ENCODE peak calls at places on chromosomes 12 and 14, in five cellular contexts. One of them, this sample, is unnamed. For H3K36me3 and H3K27me3, the result is how much of the 10 kb centered on the place peaks cover.

GRCh38 chr12:71552728-71553501 is 110.7 kb downstream of the ZFC3H1 start:
- DNase-seq in lower lobe of right lung: no peak
- DNase-seq in BJ: no peak
- DNase-seq in testis: no peak
- DNase-seq in stomach: no peak
- DNase-seq in this sample: no peak

GRCh38 chr14:104697892-104698583 is 8.6 kb downstream of the INF2 start:
- DNase-seq in lower lobe of right lung: peak
- DNase-seq in BJ: no peak
- DNase-seq in testis: peak
- DNase-seq in stomach: no peak
- DNase-seq in this sample: no peak

GRCh38 chr12:71303199-71303598 is 136.4 kb upstream of the LGR5 start:
- DNase-seq in lower lobe of right lung: no peak
- DNase-seq in BJ: no peak
- DNase-seq in testis: no peak
- DNase-seq in stomach: no peak
- DNase-seq in this sample: no peak

GRCh38 chr14:68815288-68816182 is 22.7 kb upstream of the ZFP36L1 start:
- DNase-seq in lower lobe of right lung: no peak
- DNase-seq in BJ: no peak
- DNase-seq in testis: no peak
- DNase-seq in stomach: no peak
- DNase-seq in this sample: peak

GRCh38 chr12:132559652-132560420 is 50.5 kb downstream of the LRCOL1 start:
- DNase-seq in lower lobe of right lung: no peak
- DNase-seq in BJ: no peak
- DNase-seq in testis: peak
- DNase-seq in stomach: peak
- DNase-seq in this sample: peak

GRCh38 chr14:54503476-54503875 is 6.2 kb upstream of the CGRRF1 start:
- DNase-seq in lower lobe of right lung: no peak
- DNase-seq in BJ: no peak
- DNase-seq in testis: peak
- DNase-seq in stomach: no peak
- DNase-seq in this sample: no peak

GRCh38 chr14:58941666-58942065 is 246.8 kb upstream of the DAAM1 start:
- DNase-seq in lower lobe of right lung: no peak
- DNase-seq in BJ: peak
- DNase-seq in testis: no peak
- DNase-seq in stomach: no peak
- DNase-seq in this sample: no peak

GRCh38 chr14:74368026-74368425 is 19.8 kb downstream of the VRTN start:
- DNase-seq in lower lobe of right lung: no peak
- DNase-seq in BJ: no peak
- DNase-seq in testis: no peak
- DNase-seq in stomach: no peak
- DNase-seq in this sample: no peak

GRCh38 chr14:25003537-25003936 is 46.4 kb downstream of the STXBP6 start:
- DNase-seq in lower lobe of right lung: no peak
- DNase-seq in BJ: peak
- DNase-seq in testis: no peak
- DNase-seq in stomach: no peak
- DNase-seq in this sample: no peak

GRCh38 chr12:6956332-6956727 is 5.2 kb downstream of the PTPN6 start:
- DNase-seq in lower lobe of right lung: no peak
- DNase-seq in BJ: no peak
- DNase-seq in testis: no peak
- DNase-seq in stomach: no peak
- DNase-seq in this sample: no peak

GRCh38 chr12:6957151-6957701 is 6.1 kb downstream of the PTPN6 start:
- DNase-seq in lower lobe of right lung: peak
- DNase-seq in BJ: no peak
- DNase-seq in testis: no peak
- DNase-seq in stomach: no peak
- DNase-seq in this sample: no peak

GRCh38 chr12:6959376-6960290 is 8.5 kb downstream of the PTPN6 start:
- DNase-seq in lower lobe of right lung: peak
- DNase-seq in BJ: no peak
- DNase-seq in testis: no peak
- DNase-seq in stomach: no peak
- DNase-seq in this sample: no peak

GRCh38 chr12:6958609-6959375 is 7.6 kb downstream of the PTPN6 start:
- DNase-seq in lower lobe of right lung: peak
- DNase-seq in BJ: no peak
- DNase-seq in testis: no peak
- DNase-seq in stomach: no peak
- DNase-seq in this sample: peak

GRCh38 chr12:6957741-6958608 is 6.8 kb downstream of the PTPN6 start:
- DNase-seq in lower lobe of right lung: peak
- DNase-seq in BJ: no peak
- DNase-seq in testis: no peak
- DNase-seq in stomach: no peak
- DNase-seq in this sample: no peak
- H3K4me3 ChIP-seq in lower lobe of right lung: peak
- H3K4me3 ChIP-seq in BJ: no peak
- H3K4me3 ChIP-seq in testis: no peak
- H3K4me3 ChIP-seq in stomach: no peak
- H3K4me3 ChIP-seq in this sample: no peak

DNA sequence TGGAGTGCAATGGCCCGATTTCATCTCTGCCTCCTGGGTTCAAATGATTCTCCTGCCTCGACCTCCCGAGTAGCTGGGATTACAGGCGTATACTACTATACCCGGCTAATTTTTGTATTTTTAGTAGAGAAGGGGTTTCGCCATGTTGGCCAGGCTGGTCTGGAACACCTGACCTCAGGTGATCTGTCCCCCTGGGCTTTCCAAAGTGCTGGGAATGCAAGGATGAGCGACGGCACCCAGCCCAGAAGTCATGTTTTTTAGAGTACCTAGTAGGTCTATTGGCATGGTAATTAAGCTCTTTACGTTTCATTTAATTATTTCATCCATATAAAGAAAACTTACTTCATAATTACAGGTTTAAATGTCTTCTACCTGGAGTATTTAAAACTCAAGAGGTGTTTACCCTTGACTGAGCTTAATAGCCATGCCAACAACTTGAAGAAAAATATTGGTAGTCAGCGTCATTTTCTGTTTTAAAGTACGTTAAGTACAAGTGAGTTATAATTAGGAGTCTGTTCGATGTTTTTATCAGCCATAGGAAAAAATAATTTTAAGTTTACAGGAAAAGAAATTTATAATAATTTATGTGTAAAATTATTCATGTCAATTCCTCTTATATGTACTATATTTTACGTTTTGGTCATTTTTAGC is 4.0 kb downstream of the TMPO start:
- DNase-seq in lower lobe of right lung: no peak
- DNase-seq in BJ: no peak
- DNase-seq in testis: no peak
- DNase-seq in stomach: no peak
- DNase-seq in this sample: no peak
- H3K36me3 ChIP-seq in lower lobe of right lung: under half
- H3K36me3 ChIP-seq in BJ: under half
- H3K36me3 ChIP-seq in testis: under half
- H3K36me3 ChIP-seq in stomach: under half
- H3K36me3 ChIP-seq in this sample: under half

GRCh38 chr12:107253361-107253760 is 160.0 kb upstream of the CRY1 start:
- DNase-seq in lower lobe of right lung: no peak
- DNase-seq in BJ: no peak
- DNase-seq in testis: no peak
- DNase-seq in stomach: no peak
- DNase-seq in this sample: no peak
- H3K27me3 ChIP-seq in lower lobe of right lung: under half
- H3K27me3 ChIP-seq in BJ: under half
- H3K27me3 ChIP-seq in testis: under half
- H3K27me3 ChIP-seq in stomach: under half
- H3K27me3 ChIP-seq in this sample: under half

GRCh38 chr14:63435838-63436237 is 107.3 kb downstream of the PPP2R5E start:
- DNase-seq in lower lobe of right lung: peak
- DNase-seq in BJ: peak
- DNase-seq in testis: peak
- DNase-seq in stomach: peak
- DNase-seq in this sample: no peak
- H3K4me3 ChIP-seq in lower lobe of right lung: no peak
- H3K4me3 ChIP-seq in BJ: no peak
- H3K4me3 ChIP-seq in testis: no peak
- H3K4me3 ChIP-seq in stomach: no peak
- H3K4me3 ChIP-seq in this sample: no peak

DNA sequence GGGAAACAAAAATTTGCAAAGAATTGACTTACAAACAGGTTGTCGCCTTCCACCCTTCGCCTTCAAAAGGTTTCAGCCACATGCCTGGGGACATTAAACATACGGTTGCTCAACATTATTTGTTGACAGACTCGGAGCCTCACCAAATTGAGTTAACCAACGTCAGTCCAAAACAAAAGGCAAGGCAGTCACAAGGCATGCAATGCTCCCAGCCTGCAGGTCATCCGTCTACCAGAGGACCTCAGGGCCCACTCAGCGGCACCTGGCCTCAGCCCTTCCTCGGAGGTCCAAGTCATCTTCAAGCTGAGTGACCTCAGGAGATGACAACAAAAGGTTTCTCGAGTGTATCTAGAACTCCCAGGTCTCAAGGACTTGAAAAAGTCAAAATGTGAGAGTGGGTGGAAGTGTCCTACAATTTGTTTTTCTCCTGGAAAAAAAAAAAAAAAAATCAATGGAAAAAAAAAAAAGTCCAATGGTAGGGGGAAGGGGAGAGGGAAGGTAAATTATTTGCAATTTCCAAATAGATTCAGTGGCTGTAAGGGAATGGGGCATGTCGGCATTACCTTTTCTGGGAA is 64.3 kb downstream of the KDM2B start:
- DNase-seq in lower lobe of right lung: no peak
- DNase-seq in BJ: no peak
- DNase-seq in testis: no peak
- DNase-seq in stomach: no peak
- DNase-seq in this sample: no peak
- H3K36me3 ChIP-seq in lower lobe of right lung: under half
- H3K36me3 ChIP-seq in BJ: under half
- H3K36me3 ChIP-seq in testis: under half
- H3K36me3 ChIP-seq in stomach: half or more
- H3K36me3 ChIP-seq in this sample: under half

GRCh38 chr12:113853491-113853890 is 112.6 kb downstream of the RBM19 start:
- DNase-seq in lower lobe of right lung: no peak
- DNase-seq in BJ: no peak
- DNase-seq in testis: no peak
- DNase-seq in stomach: no peak
- DNase-seq in this sample: no peak
- H3K27me3 ChIP-seq in lower lobe of right lung: under half
- H3K27me3 ChIP-seq in BJ: under half
- H3K27me3 ChIP-seq in testis: under half
- H3K27me3 ChIP-seq in stomach: under half
- H3K27me3 ChIP-seq in this sample: under half

GRCh38 chr12:109112720-109113465 is 3.5 kb upstream of the ACACB start:
- DNase-seq in lower lobe of right lung: no peak
- DNase-seq in BJ: no peak
- DNase-seq in testis: no peak
- DNase-seq in stomach: no peak
- DNase-seq in this sample: peak
- H3K4me3 ChIP-seq in lower lobe of right lung: no peak
- H3K4me3 ChIP-seq in BJ: no peak
- H3K4me3 ChIP-seq in testis: no peak
- H3K4me3 ChIP-seq in stomach: no peak
- H3K4me3 ChIP-seq in this sample: peak

DNA sequence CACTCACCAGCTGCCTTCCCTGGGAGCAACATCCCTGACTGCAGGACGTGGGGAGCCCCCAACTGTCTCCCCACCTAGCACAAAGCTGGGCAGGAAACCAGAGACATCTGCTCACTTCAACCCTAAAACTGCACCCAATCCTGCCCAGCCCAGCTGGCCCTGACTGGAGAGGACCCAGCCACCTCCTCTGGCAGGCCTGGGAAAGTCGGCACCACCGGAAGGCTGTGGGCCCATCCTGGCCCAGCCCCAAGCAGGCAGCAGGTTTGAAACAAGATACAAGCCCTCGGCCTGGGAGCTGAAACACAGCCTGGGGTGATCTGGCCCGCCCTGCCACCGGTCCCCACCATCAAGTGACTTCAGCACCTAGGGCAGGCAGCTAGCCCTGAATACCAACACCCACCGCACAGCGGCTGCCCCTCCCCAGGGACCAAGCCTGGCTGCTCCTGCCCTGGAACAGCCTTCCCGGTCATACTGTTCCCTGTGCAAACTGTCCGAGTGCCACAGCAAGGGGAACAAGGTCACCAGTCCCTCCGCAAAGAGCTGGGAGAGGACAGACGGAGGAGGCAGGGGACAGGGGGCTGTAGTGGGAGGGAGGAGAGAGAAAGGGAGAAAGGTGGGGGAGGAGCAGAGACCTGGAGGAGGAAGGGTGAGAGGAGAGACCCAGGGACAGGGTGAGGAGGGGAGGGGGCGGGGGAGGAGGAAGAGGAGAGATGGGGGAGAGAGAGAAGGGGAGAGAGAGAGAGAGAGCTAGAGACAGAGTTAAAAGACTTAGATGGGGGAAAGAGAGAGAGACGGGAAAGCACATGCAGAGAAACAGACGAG is 115.7 kb downstream of the RFLNA start:
- DNase-seq in lower lobe of right lung: no peak
- DNase-seq in BJ: no peak
- DNase-seq in testis: no peak
- DNase-seq in stomach: no peak
- DNase-seq in this sample: no peak
- H3K36me3 ChIP-seq in lower lobe of right lung: half or more
- H3K36me3 ChIP-seq in BJ: under half
- H3K36me3 ChIP-seq in testis: under half
- H3K36me3 ChIP-seq in stomach: half or more
- H3K36me3 ChIP-seq in this sample: under half

GRCh38 chr12:33265037-33265436 is 174.6 kb downstream of the SYT10 start:
- DNase-seq in lower lobe of right lung: no peak
- DNase-seq in BJ: no peak
- DNase-seq in testis: no peak
- DNase-seq in stomach: no peak
- DNase-seq in this sample: no peak

GRCh38 chr12:33267641-33268040 is 172.0 kb downstream of the SYT10 start:
- DNase-seq in lower lobe of right lung: no peak
- DNase-seq in BJ: no peak
- DNase-seq in testis: no peak
- DNase-seq in stomach: no peak
- DNase-seq in this sample: no peak

DNA sequence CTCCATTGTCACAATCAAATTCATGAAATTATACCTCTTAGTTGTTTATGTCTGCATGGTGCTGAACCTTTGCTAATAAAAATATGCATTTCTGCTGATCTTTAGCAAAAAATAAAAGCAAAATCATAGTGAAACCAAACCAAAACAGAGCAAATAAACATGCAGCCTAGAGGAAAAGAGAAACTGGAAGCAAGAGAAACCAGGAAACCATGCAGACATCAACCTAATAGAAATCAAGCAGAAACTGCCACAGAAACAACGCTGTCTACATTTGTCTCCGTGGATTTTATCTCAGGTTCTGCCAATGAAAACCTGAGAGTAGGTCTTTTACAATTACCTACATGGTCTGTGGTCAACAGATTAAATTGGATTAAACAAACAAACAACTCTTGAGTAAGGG is 173.7 kb downstream of the SYT10 start:
- DNase-seq in lower lobe of right lung: no peak
- DNase-seq in BJ: no peak
- DNase-seq in testis: no peak
- DNase-seq in stomach: no peak
- DNase-seq in this sample: no peak
- H3K27me3 ChIP-seq in lower lobe of right lung: under half
- H3K27me3 ChIP-seq in BJ: under half
- H3K27me3 ChIP-seq in testis: under half
- H3K27me3 ChIP-seq in stomach: under half
- H3K27me3 ChIP-seq in this sample: under half